ENCODE peak calls at places on chromosomes 16 and 17, in seven cellular contexts. F is activated CD4-positive, CD25-positive, alpha-beta regulatory T cell treated with anti-CD3 and anti-CD28 coated beads, Interleukin-2, amount 50 U/mL, for 72 hours; I is H7; Q is dorsolateral prefrontal cortex; J is Peyer's patch; Z is EH; K is psoas muscle. U is an unnamed sample.

GRCh38 chr17:3658784-3659449 is 9.5 kb downstream of the TAX1BP3 start:
- DNase-seq in F (no peak), I (peak), Q (no peak), J (no peak), Z (no peak), K (no peak), U (no peak)

GRCh38 chr16:68504066-68504465 is 35.0 kb upstream of the ZFP90 start:
- DNase-seq in F (no peak), I (no peak), Q (no peak), J (no peak), Z (no peak), K (no peak), U (no peak)

GRCh38 chr17:75777243-75777922 is 7.2 kb upstream of the UNK start:
- DNase-seq in F (no peak), I (no peak), Q (no peak), J (no peak), Z (peak), K (no peak), U (no peak)

GRCh38 chr16:88505405-88506082 is 52.5 kb downstream of the ZFPM1 start:
- DNase-seq in F (peak), I (peak), Q (no peak), J (peak), Z (peak), K (peak), U (peak)

GRCh38 chr17:17503566-17504130 is 7.5 kb upstream of the RASD1 start:
- DNase-seq in F (no peak), I (no peak), Q (peak), J (no peak), Z (no peak), K (peak), U (peak)

GRCh38 chr16:89115216-89115949 is 21.7 kb downstream of the ACSF3 start:
- DNase-seq in F (peak), I (no peak), Q (peak), J (peak), Z (no peak), K (peak), U (no peak)

GRCh38 chr17:31724026-31724425 is 135.0 kb downstream of the COPRS start:
- DNase-seq in F (no peak), I (no peak), Q (no peak), J (no peak), Z (peak), K (no peak), U (no peak)

GRCh38 chr17:4986403-4986802 is 1.1 kb downstream of the CAMTA2 start:
- DNase-seq in F (no peak), I (no peak), Q (no peak), J (no peak), Z (peak), K (no peak), U (no peak)

GRCh38 chr17:19453296-19453695 is 42.3 kb downstream of the RNF112 start:
- DNase-seq in F (no peak), I (no peak), Q (no peak), J (no peak), Z (no peak), K (no peak), U (no peak)

GRCh38 chr16:88526008-88526905 is 43.9 kb upstream of the ZC3H18 start:
- DNase-seq in F (no peak), I (no peak), Q (no peak), J (no peak), Z (no peak), K (peak), U (no peak)

GRCh38 chr16:75026892-75027391 is 28.1 kb downstream of the ZNRF1 start:
- DNase-seq in F (no peak), I (no peak), Q (no peak), J (no peak), Z (peak), K (no peak), U (no peak)

GRCh38 chr17:40313660-40314556 is 4.9 kb downstream of the RARA start:
- DNase-seq in F (no peak), I (peak), Q (no peak), J (no peak), Z (no peak), K (no peak), U (peak)

GRCh38 chr17:74431568-74432483 is at the start of gene GPRC5C:
- DNase-seq in F (no peak), I (peak), Q (no peak), J (peak), Z (no peak), K (peak), U (peak)

GRCh38 chr17:79223953-79224352 is 149.3 kb downstream of the ENGASE start:
- DNase-seq in F (no peak), I (no peak), Q (no peak), J (no peak), Z (no peak), K (no peak), U (no peak)

GRCh38 chr17:2215616-2216364 is 87.8 kb downstream of the SMG6 start:
- DNase-seq in F (peak), I (peak), Q (peak), J (peak), Z (peak), K (peak), U (no peak)

GRCh38 chr17:17741346-17742023 is 60.2 kb downstream of the RAI1 start:
- DNase-seq in F (no peak), I (peak), Q (peak), J (no peak), Z (no peak), K (no peak), U (no peak)

GRCh38 chr16:47612711-47613110 is 151.6 kb downstream of the PHKB start:
- DNase-seq in F (no peak), I (no peak), Q (no peak), J (no peak), Z (no peak), K (no peak), U (no peak)

GRCh38 chr16:10979717-10980601 is 35.6 kb downstream of the CLEC16A start:
- DNase-seq in F (no peak), I (peak), Q (peak), J (no peak), Z (peak), K (peak), U (no peak)

GRCh38 chr16:49277766-49278566 is 3.7 kb downstream of the CBLN1 start:
- DNase-seq in F (no peak), I (peak), Q (no peak), J (no peak), Z (no peak), K (no peak), U (no peak)

GRCh38 chr17:39270923-39271322 is 45.2 kb upstream of the STAC2 start:
- DNase-seq in F (no peak), I (peak), Q (no peak), J (no peak), Z (peak), K (no peak), U (no peak)

GRCh38 chr17:43027091-43028032 is 2.3 kb downstream of the RND2 start:
- DNase-seq in F (no peak), I (peak), Q (no peak), J (no peak), Z (no peak), K (no peak), U (no peak)

GRCh38 chr16:87453326-87453725 is 39.5 kb downstream of the ZCCHC14 start:
- DNase-seq in F (no peak), I (no peak), Q (no peak), J (no peak), Z (no peak), K (no peak), U (no peak)

GRCh38 chr16:21302898-21303528 is 24.9 kb upstream of the CRYM start:
- DNase-seq in F (no peak), I (no peak), Q (no peak), J (no peak), Z (peak), K (no peak), U (no peak)

GRCh38 chr16:53511084-53511402 is 8.0 kb upstream of the AKTIP start:
- DNase-seq in F (no peak), I (no peak), Q (no peak), J (no peak), Z (no peak), K (no peak), U (no peak)

GRCh38 chr16:17318200-17318599 is 152.6 kb downstream of the XYLT1 start:
- DNase-seq in F (no peak), I (peak), Q (no peak), J (no peak), Z (peak), K (no peak), U (no peak)

GRCh38 chr17:21291357-21291756 is 6.8 kb downstream of the MAP2K3 start:
- DNase-seq in F (no peak), I (peak), Q (no peak), J (no peak), Z (no peak), K (peak), U (no peak)

GRCh38 chr17:65228734-65229390 is 91.7 kb downstream of the RGS9 start:
- DNase-seq in F (no peak), I (no peak), Q (no peak), J (no peak), Z (peak), K (no peak), U (peak)

GRCh38 chr17:21161498-21162393 is 35.0 kb downstream of the DHRS7B start:
- DNase-seq in F (no peak), I (no peak), Q (no peak), J (no peak), Z (peak), K (no peak), U (no peak)

GRCh38 chr16:85782476-85782875 is 16.9 kb downstream of the EMC8 start:
- DNase-seq in F (no peak), I (no peak), Q (no peak), J (no peak), Z (no peak), K (no peak), U (no peak)

U was measured in NCI-H1092 treated with DMSO at 0.1 percent for 48 hours.